ENCODE peak calls at places on chromosomes 13 and 19, in six cellular contexts. S is HEK293T, A is K562, N is A549, H is HepG2, V is GM12878. D is an unnamed sample.

GRCh38 chr19:1410136-1410786 is 2.9 kb downstream of the DAZAP1 start:
- DNase-seq in N (no peak), V (no peak), A (peak; percentile 60), H (no peak), S (no peak), D (peak; percentile 63)

GRCh38 chr13:34410653-34411052 is 531.4 kb upstream of the NBEA start:
- DNase-seq in H (no peak), S (no peak), N (no peak), A (no peak), V (no peak), D (no peak)

GRCh38 chr19:845707-846481 is 5.1 kb downstream of the PRTN3 start:
- DNase-seq in S (no peak), N (no peak), A (no peak), H (no peak), V (no peak), D (no peak)

GRCh38 chr19:48844472-48844871 is 8.2 kb upstream of the HSD17B14 start:
- DNase-seq in H (peak; percentile 82), S (peak; percentile 44), A (peak; percentile 47), N (peak; percentile 92), V (no peak), D (peak; percentile 68)

GRCh38 chr19:11092181-11092538 is 2.9 kb downstream of the LDLR start:
- DNase-seq in V (no peak), H (peak; percentile 92), A (no peak), N (peak; percentile 62), S (no peak), D (peak; percentile 74)

GRCh38 chr13:98651716-98652115 is 74.8 kb upstream of the STK24 start:
- DNase-seq in N (no peak), A (no peak), H (no peak), V (no peak), S (no peak), D (no peak)

GRCh38 chr19:56841194-56841546 is 644 bp upstream of the PEG3 start:
- DNase-seq in V (no peak), H (peak; percentile 38), A (no peak), S (no peak), N (no peak), D (no peak)

GRCh38 chr13:59701261-59701660 is 462.5 kb downstream of the DIAPH3 start:
- DNase-seq in A (peak; percentile 50), S (no peak), H (peak; percentile 37), N (no peak), V (no peak), D (no peak)

GRCh38 chr13:32947886-32948285 is 68.3 kb upstream of the KL start:
- DNase-seq in H (no peak), S (no peak), V (no peak), N (no peak), A (no peak), D (no peak)

GRCh38 chr13:114031631-114032030 is 57.8 kb upstream of the C13orf46 start:
- DNase-seq in H (no peak), N (no peak), S (no peak), A (no peak), V (no peak), D (no peak)
- TF ChIP-seq BHLHE40 in H (no peak), N (no peak), S (no peak), A (no peak), V (no peak), D (no peak)

DNA sequence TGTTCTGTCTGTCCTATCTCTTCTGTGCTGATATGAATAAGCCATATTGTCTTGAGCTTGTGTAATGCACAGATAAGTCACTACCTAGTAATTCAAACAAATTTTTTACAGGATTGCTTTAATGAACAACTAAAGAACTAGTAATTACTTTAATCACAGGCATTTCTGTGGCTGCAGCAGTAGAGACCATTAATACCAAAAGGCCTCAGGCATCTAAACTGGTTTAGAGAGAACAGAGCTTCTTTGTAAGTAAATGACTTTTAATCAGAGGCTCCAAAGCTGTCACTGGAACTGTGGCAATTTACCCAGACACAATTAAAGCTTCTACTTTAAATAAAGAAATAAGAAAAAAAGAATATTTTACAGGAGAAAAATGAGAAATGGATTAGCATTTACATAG is 122.1 kb upstream of the FREM2 start:
- DNase-seq in N (no peak), V (no peak), A (no peak), H (no peak), S (no peak), D (no peak)
- TF ChIP-seq BHLHE40 in N (no peak), V (no peak), A (no peak), H (no peak), S (no peak), D (no peak)

DNA sequence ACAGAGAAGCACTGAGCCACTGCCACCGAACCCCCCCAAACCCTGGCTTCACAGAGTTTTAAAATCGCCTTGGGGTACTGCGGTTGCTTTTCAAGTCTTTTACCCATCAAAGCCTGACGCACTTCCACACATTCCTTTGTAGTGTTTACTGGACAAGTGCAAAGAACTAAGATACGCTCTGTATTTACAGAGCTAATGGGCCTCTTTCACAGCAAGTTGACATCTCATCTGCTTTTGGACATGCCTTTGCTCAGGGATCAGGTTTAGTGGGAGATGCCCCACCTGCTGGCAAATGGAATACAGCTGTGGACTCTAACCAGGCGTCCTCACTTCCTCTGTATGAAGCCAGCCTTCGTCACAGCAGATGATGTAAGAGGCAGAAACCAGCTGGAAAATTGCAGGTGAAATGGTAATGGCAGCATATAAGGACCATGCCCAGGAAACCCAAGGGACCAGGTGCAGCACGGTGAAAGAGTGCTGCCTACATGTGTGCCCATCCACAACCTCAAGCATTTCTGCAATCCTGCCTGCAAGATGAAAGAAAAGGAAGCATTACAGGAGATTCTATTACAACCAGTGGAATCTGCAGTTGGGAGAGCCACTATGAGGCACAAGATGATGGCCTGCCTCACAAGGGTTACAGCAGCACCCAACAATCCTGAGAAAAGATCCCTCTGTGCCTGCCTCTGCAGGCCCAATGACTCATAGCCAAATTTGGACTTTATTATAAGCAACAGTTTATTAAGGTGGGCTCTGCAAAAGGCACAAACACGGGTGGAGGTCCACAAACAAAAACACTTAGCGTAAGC is 34.7 kb downstream of the BRD4 start:
- DNase-seq in V (no peak), H (peak; percentile 99), N (peak; percentile 85), S (no peak), A (peak; percentile 34), D (peak; percentile 83)
- TF ChIP-seq BHLHE40 in V (no peak), H (peak; percentile 23), N (no peak), S (no peak), A (no peak), D (no peak)

DNA sequence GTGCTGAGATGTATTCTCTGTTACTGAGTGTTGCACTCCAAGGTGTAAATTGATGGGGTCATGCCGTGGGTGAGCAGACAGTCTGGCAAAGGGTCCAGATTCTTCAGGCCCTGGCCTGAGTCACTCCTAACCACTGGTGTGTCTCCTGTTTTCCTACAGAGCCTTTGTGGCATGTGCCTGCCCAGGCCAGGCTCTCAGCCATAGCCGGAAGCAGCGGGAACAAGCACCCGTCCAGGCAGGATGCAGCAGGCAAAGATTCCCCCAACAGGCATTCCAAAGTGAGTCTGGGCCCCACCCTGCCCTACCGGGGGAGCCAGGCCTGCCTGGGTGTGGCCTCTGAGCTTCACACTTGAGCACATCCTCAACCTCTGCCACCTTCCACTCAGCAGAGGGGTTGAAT is 61.9 kb downstream of the DPF1 start:
- DNase-seq in H (no peak), S (no peak), A (no peak), V (no peak), N (no peak), D (no peak)
- TF ChIP-seq BHLHE40 in H (no peak), S (no peak), A (no peak), V (no peak), N (no peak), D (no peak)

GRCh38 chr19:39471756-39472536 is 8.7 kb upstream of the TIMM50 start:
- DNase-seq in H (no peak), S (no peak), V (no peak), A (no peak), N (no peak), D (no peak)

GRCh38 chr19:39472746-39473442 is 7.7 kb upstream of the TIMM50 start:
- DNase-seq in S (no peak), V (no peak), A (no peak), N (no peak), H (no peak), D (no peak)

GRCh38 chr19:39475748-39476147 is 4.9 kb upstream of the TIMM50 start:
- DNase-seq in V (no peak), H (no peak), A (no peak), N (no peak), S (no peak), D (no peak)

GRCh38 chr19:39473443-39473960 is 7.1 kb upstream of the TIMM50 start:
- DNase-seq in N (no peak), A (no peak), V (no peak), H (no peak), S (no peak), D (no peak)

DNA sequence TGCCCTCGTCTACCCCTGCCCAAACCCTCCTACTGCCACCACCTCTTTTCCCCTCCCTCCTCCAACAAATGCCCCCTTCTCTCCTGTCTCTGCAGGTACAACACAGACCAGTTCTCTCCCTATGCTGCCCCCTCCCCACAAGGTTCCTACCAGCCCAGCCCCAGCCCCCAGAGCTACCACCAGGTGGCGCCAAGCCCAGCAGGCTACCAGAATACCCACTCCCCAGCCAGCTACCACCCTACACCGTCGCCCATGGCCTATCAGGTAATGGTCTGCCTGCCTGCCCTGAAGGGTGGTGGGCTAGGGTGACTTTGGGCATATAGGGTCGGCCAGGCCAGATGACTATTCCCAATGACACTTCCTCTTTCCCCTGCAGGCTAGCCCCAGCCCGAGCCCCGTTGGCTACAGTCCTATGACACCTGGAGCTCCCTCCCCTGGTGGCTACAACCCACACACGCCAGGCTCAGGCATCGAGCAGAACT is 6.5 kb upstream of the TIMM50 start:
- DNase-seq in A (peak; percentile 72), S (peak; percentile 82), H (peak; percentile 30), N (peak; percentile 64), V (no peak), D (peak; percentile 22)
- TF ChIP-seq BHLHE40 in A (no peak), S (no peak), H (no peak), N (no peak), V (no peak), D (no peak)